ENCODE peak calls at places on chromosomes 12 and 14, in four cellular contexts. I is M059J, E is RCC 7860, H is cerebellar cortex. N is an unnamed sample.

GRCh38 chr12:50579757-50580267 is 75.0 kb downstream of the DIP2B start:
- DNase-seq in I (peak), H (no peak), E (peak), N (no peak)

GRCh38 chr12:47078086-47078395 is 1.4 kb upstream of the PCED1B start:
- DNase-seq in H (no peak), I (no peak), E (no peak), N (no peak)

GRCh38 chr12:91900971-91901370 is 244.7 kb downstream of the BTG1 start:
- DNase-seq in H (no peak), E (no peak), I (no peak), N (no peak)

GRCh38 chr14:50599700-50600444 is 39.9 kb downstream of the ATL1 start:
- DNase-seq in H (peak), I (peak), E (no peak), N (no peak)

GRCh38 chr14:75542585-75543091 is 20.4 kb downstream of the BATF start:
- DNase-seq in E (no peak), H (no peak), I (peak), N (peak)

GRCh38 chr14:61608245-61609142 is 86.8 kb upstream of the HIF1A start:
- DNase-seq in H (peak), I (peak), E (no peak), N (no peak)

GRCh38 chr14:65916055-65916454 is 503.5 kb downstream of the FUT8 start:
- DNase-seq in H (no peak), E (no peak), I (no peak), N (no peak)

GRCh38 chr14:69346710-69347109 is 51.4 kb downstream of the ERH start:
- DNase-seq in H (no peak), I (no peak), E (no peak), N (no peak)

GRCh38 chr12:55736780-55737580 is 5.9 kb upstream of the GDF11 start:
- DNase-seq in H (peak), I (peak), E (peak), N (peak)

GRCh38 chr12:52442600-52443061 is 8.5 kb upstream of the KRT75 start:
- DNase-seq in H (no peak), I (peak), E (peak), N (no peak)

GRCh38 chr14:71586131-71586893 is 345.9 kb upstream of the RGS6 start:
- DNase-seq in H (peak), I (peak), E (no peak), N (no peak)

GRCh38 chr12:52602552-52602951 is 1.3 kb upstream of the KRT72 start:
- DNase-seq in I (no peak), E (no peak), H (no peak), N (no peak)

GRCh38 chr14:29176876-29177275 is 410.3 kb downstream of the FOXG1 start:
- DNase-seq in H (no peak), I (no peak), E (no peak), N (no peak)

GRCh38 chr12:15880721-15881120 is 1.5 kb upstream of the STRAP start:
- DNase-seq in H (no peak), I (no peak), E (no peak), N (no peak)

GRCh38 chr12:43292699-43293098 is 259.3 kb downstream of the ADAMTS20 start:
- DNase-seq in E (peak), I (peak), H (no peak), N (no peak)

GRCh38 chr14:95564060-95564459 is 29.2 kb downstream of the GLRX5 start:
- DNase-seq in I (peak), H (no peak), E (no peak), N (no peak)

GRCh38 chr14:33465952-33466700 is 484.7 kb downstream of the EGLN3 start:
- DNase-seq in H (no peak), E (no peak), I (peak), N (no peak)

GRCh38 chr12:12837025-12837872 is 24.1 kb downstream of the DDX47 start:
- DNase-seq in I (peak), H (peak), E (peak), N (peak)

GRCh38 chr12:94623161-94623920 is 27.0 kb downstream of the TMCC3 start:
- DNase-seq in I (no peak), H (no peak), E (no peak), N (no peak)

GRCh38 chr12:2282321-2282720 is 229.5 kb downstream of the CACNA1C start:
- DNase-seq in H (peak), I (no peak), E (no peak), N (no peak)

GRCh38 chr14:61923348-61923747 is 161.1 kb downstream of the SNAPC1 start:
- DNase-seq in H (no peak), E (no peak), I (peak), N (no peak)

GRCh38 chr14:91249841-91250616 is 5.5 kb upstream of the GPR68 start:
- DNase-seq in I (peak), E (peak), H (peak), N (peak)